ENCODE peak calls at places on chromosome 2, in five cellular contexts. Z is Calu3, I is iris pigment epithelial cell, G is SK-MEL-5, M is AG04449. C is an unnamed sample.
A peak's percentile ranks its signal among the peaks of the same experiment; 100 is the strongest.

GRCh38 chr2:36770542-36771287 is 74.2 kb downstream of the VIT start:
- DNase-seq in Z (peak; percentile 43), I (peak; percentile 66), G (peak; percentile 92), M (no peak), C (peak; percentile 64)

GRCh38 chr2:37350034-37350433 is 5.6 kb downstream of the QPCT start:
- DNase-seq in Z (peak; percentile 55), I (no peak), G (no peak), M (no peak), C (peak; percentile 67)

GRCh38 chr2:108787209-108787558 is 613 bp downstream of the CCDC138 start:
- DNase-seq in Z (no peak), I (no peak), G (no peak), M (no peak), C (no peak)

GRCh38 chr2:39737661-39738060 is 41.4 kb downstream of the THUMPD2 start:
- DNase-seq in Z (no peak), I (peak; percentile 93), G (no peak), M (peak; percentile 53), C (no peak)

GRCh38 chr2:100640329-100641114 is 77.7 kb downstream of the PDCL3 start:
- DNase-seq in Z (no peak), I (peak; percentile 36), G (no peak), M (no peak), C (no peak)

GRCh38 chr2:201860541-201861154 is 54.3 kb downstream of the CDK15 start:
- DNase-seq in Z (peak; percentile 65), I (peak; percentile 85), G (peak; percentile 82), M (peak; percentile 54), C (peak; percentile 79)

GRCh38 chr2:235311044-235311443 is 182.8 kb upstream of the AGAP1 start:
- DNase-seq in Z (no peak), I (no peak), G (no peak), M (no peak), C (no peak)

GRCh38 chr2:19102696-19103403 is 255.6 kb downstream of the OSR1 start:
- DNase-seq in Z (no peak), I (no peak), G (no peak), M (no peak), C (no peak)

GRCh38 chr2:235087812-235088607 is 136.2 kb downstream of the SH3BP4 start:
- DNase-seq in Z (peak; percentile 21), I (peak; percentile 31), G (no peak), M (no peak), C (peak; percentile 44)

GRCh38 chr2:205731521-205731965 is 49.2 kb downstream of the NRP2 start:
- DNase-seq in Z (no peak), I (peak; percentile 99), G (no peak), M (peak; percentile 99), C (no peak)

GRCh38 chr2:128235581-128235980 is 83.1 kb downstream of the HS6ST1 start:
- DNase-seq in Z (no peak), I (no peak), G (no peak), M (no peak), C (no peak)